ENCODE peak calls at places on chromosomes 11 and 22, in six cellular contexts. J, Z, W, K, P and F are unnamed samples.

GRCh38 chr11:121983901-121984300 is 132.1 kb downstream of the BLID start:
- DNase-seq in J (no peak), Z (no peak), W (no peak), K (no peak), P (no peak), F (no peak)

GRCh38 chr11:94769897-94770296 is 1.7 kb downstream of the AMOTL1 start:
- DNase-seq in J (no peak), Z (no peak), W (no peak), K (no peak), P (no peak), F (peak; percentile 24)

GRCh38 chr11:1326435-1327063 is 17.1 kb upstream of the TOLLIP start:
- DNase-seq in J (no peak), Z (no peak), W (no peak), K (no peak), P (peak; percentile 18), F (no peak)

GRCh38 chr11:122108192-122108799 is 7.7 kb downstream of the BLID start:
- DNase-seq in J (peak; percentile 29), Z (no peak), W (peak; percentile 57), K (peak; percentile 77), P (peak; percentile 20), F (peak; percentile 55)

GRCh38 chr11:101428918-101429317 is 154.9 kb downstream of the TRPC6 start:
- DNase-seq in J (peak; percentile 7), Z (no peak), W (peak; percentile 29), K (no peak), P (no peak), F (no peak)

GRCh38 chr11:71227058-71227659 is 25.2 kb downstream of the SHANK2 start:
- DNase-seq in J (no peak), Z (no peak), W (no peak), K (no peak), P (no peak), F (no peak)

GRCh38 chr22:36166518-36167220 is 6.1 kb upstream of the APOL3 start:
- DNase-seq in J (no peak), Z (no peak), W (no peak), K (no peak), P (no peak), F (no peak)

GRCh38 chr11:102330226-102330625 is 12.9 kb downstream of the BIRC3 start:
- DNase-seq in J (no peak), Z (no peak), W (no peak), K (no peak), P (no peak), F (no peak)

GRCh38 chr22:25081409-25081824 is 118.2 kb upstream of the CRYBB3 start:
- DNase-seq in J (peak; percentile 56), Z (no peak), W (peak; percentile 15), K (peak; percentile 66), P (peak; percentile 33), F (peak; percentile 59)

GRCh38 chr11:19474954-19475811 is 234.4 kb upstream of the E2F8 start:
- DNase-seq in J (no peak), Z (peak; percentile 76), W (no peak), K (no peak), P (no peak), F (no peak)

GRCh38 chr11:20103281-20103680 is 57.0 kb downstream of the DBX1 start:
- DNase-seq in J (no peak), Z (no peak), W (no peak), K (no peak), P (no peak), F (no peak)

GRCh38 chr11:27783701-27784355 is 83.6 kb upstream of the BDNF start:
- DNase-seq in J (no peak), Z (no peak), W (no peak), K (no peak), P (no peak), F (no peak)

GRCh38 chr11:44349328-44349727 is 39.4 kb upstream of the ALX4 start:
- DNase-seq in J (no peak), Z (no peak), W (no peak), K (no peak), P (no peak), F (no peak)

GRCh38 chr22:36326178-36327161 is 61.3 kb downstream of the MYH9 start:
- DNase-seq in J (no peak), Z (no peak), W (no peak), K (no peak), P (no peak), F (no peak)

GRCh38 chr11:98711011-98711410 is 309.7 kb upstream of the CNTN5 start:
- DNase-seq in J (no peak), Z (no peak), W (no peak), K (no peak), P (no peak), F (no peak)

GRCh38 chr11:44036811-44037657 is 10.7 kb upstream of the ACCSL start:
- DNase-seq in J (peak; percentile 63), Z (peak; percentile 4), W (peak; percentile 61), K (peak; percentile 80), P (peak; percentile 79), F (peak; percentile 65)

GRCh38 chr11:123304828-123305530 is 109.9 kb upstream of the CLMP start:
- DNase-seq in J (no peak), Z (no peak), W (no peak), K (no peak), P (no peak), F (no peak)

GRCh38 chr11:120878781-120879180 is 145.1 kb upstream of the TBCEL start:
- DNase-seq in J (no peak), Z (no peak), W (no peak), K (no peak), P (no peak), F (no peak)

GRCh38 chr11:64284962-64285884 is at the start of gene GPR137:
- DNase-seq in J (peak; percentile 50), Z (no peak), W (no peak), K (peak; percentile 98), P (peak; percentile 87), F (peak; percentile 79)
- TF ChIP-seq POLR2A in J (peak; percentile 12), Z (peak; percentile 63), W (no peak), K (no peak), P (peak; percentile 50), F (peak; percentile 57)

GRCh38 chr22:26849575-26849974 is 192.2 kb downstream of the MIAT start:
- DNase-seq in J (no peak), Z (no peak), W (no peak), K (peak; percentile 27), P (no peak), F (no peak)
- H2AFZ ChIP-seq in J (no peak overlapping the region), Z (no peak overlapping the region), W (no peak overlapping the region), K (no peak overlapping the region), P (no peak overlapping the region), F (no peak overlapping the region)

DNA sequence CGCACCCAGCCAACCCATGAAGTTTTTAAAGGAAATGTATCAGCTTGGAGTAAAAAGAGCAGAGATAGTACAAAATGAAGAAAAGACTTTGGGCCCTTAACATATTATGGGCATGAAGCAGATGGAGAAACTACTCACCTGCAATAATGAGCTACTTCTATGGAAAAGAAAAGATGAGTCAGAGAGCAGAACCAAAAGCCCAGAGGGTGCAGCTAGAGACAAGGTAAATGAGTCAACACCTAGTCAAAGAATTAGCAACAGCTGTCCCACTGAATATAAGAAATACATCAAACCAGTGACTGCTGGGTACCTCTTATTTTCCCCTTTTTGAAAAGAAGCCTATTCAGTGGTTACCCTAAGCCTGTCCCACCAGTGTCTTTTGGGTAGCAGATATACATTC is 61.8 kb downstream of the RPL27A start:
- DNase-seq in J (no peak), Z (no peak), W (no peak), K (no peak), P (no peak), F (no peak)
- TF ChIP-seq MAX in J (no peak), Z (no peak), W (peak; percentile 19), K (no peak), P (no peak), F (no peak)

DNA sequence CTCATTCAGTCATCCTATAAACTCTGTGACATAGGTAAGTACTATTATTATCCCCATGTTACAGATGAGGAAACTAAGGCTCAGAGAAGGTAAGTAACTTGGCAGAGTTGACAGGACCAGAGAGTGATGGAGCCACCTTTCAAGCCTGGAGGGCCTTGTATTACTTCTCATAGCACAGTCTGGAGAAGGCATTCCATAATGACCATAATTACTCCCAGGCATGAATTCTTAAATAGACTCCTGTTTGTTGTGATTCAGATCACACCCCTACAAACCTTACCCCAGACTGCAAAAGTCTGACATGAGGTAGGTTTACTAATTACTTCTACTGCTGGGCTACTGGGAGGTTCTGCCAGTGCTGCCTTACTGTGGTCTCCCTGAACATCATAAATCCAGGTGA is 77.0 kb downstream of the CD44 start:
- DNase-seq in J (no peak), Z (no peak), W (no peak), K (no peak), P (no peak), F (no peak)
- TF ChIP-seq POLR2A in J (no peak), Z (no peak), W (no peak), K (no peak), P (no peak), F (no peak)

DNA sequence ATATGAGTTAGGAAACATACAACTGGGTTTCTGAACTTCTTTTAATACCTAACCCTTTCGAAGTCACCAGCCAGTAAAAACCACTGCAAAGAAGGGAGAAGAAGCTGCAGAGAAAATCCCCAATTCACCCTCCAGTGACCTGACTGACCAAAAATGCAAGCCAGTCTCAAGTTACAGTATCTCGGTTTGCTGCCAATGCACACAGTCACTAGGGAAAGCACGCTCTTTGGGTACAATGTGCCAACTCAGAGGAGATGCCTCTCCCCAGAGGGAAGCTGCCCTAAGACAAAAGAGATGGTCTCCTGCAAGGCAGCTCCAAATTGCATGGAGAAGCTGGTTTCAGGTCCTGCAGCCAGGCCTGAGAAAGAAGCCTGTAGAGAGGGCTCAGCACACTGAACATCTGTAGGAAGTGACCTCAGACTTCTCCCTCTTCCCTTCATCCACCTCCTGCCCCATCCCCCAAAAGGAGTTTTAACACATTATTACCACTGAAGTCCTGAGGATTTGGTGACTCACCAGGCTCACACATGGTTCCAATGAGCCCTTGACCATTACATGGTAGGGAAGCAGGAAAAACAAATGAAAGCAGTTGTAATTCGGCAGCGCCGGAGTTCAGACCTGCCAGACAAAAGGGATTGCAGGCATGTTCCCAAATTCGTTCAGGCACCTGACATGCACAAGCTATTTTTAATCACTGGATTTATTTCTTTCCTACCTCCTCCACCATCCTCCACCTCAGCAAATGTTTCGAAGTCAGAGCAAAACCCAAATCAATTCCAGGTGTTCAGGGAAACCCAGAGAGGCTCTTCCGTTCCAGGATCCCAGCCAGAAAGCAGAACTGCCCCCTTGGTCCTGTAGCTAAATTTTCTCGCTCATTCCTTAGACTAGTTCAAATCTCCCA is 90.1 kb downstream of the ETS1 start:
- DNase-seq in J (no peak), Z (peak; percentile 87), W (peak; percentile 83), K (no peak), P (no peak), F (peak; percentile 96)
- H2AFZ ChIP-seq in J (no peak overlapping the region), Z (no peak overlapping the region), W (peak overlapping the region; percentile 24), K (no peak overlapping the region), P (no peak overlapping the region), F (no peak overlapping the region)